ENCODE peak calls at places on chromosomes 3 and 15, in five cellular contexts. One of them, this sample, is unnamed.

GRCh38 chr3:66383998-66384745 is 116.7 kb downstream of the LRIG1 start:
- DNase-seq in GM13977: no peak
- DNase-seq in fibroblast of the conjunctiva: no peak
- DNase-seq in stimulated activated CD8-positive, alpha-beta memory T cell treated with anti-CD3 and anti-CD28 coated beads, Interleukin-15, amount 100 ng/mL, for 24 hours: no peak
- DNase-seq in dermis blood vessel endothelial cell: no peak
- DNase-seq in this sample: no peak

GRCh38 chr15:58070801-58071418 is 5.4 kb upstream of the ALDH1A2 start:
- DNase-seq in stimulated activated CD8-positive, alpha-beta memory T cell treated with anti-CD3 and anti-CD28 coated beads, Interleukin-15, amount 100 ng/mL, for 24 hours: no peak
- DNase-seq in GM13977: peak
- DNase-seq in fibroblast of the conjunctiva: peak
- DNase-seq in dermis blood vessel endothelial cell: peak
- DNase-seq in this sample: peak

GRCh38 chr15:64461577-64462162 is 1.3 kb downstream of the ZNF609 start:
- DNase-seq in stimulated activated CD8-positive, alpha-beta memory T cell treated with anti-CD3 and anti-CD28 coated beads, Interleukin-15, amount 100 ng/mL, for 24 hours: no peak
- DNase-seq in dermis blood vessel endothelial cell: peak
- DNase-seq in fibroblast of the conjunctiva: no peak
- DNase-seq in GM13977: peak
- DNase-seq in this sample: no peak

GRCh38 chr3:195110647-195111321 is 160.2 kb downstream of the XXYLT1 start:
- DNase-seq in GM13977: no peak
- DNase-seq in dermis blood vessel endothelial cell: no peak
- DNase-seq in stimulated activated CD8-positive, alpha-beta memory T cell treated with anti-CD3 and anti-CD28 coated beads, Interleukin-15, amount 100 ng/mL, for 24 hours: no peak
- DNase-seq in fibroblast of the conjunctiva: no peak
- DNase-seq in this sample: no peak

GRCh38 chr15:58669108-58669507 is 80.4 kb downstream of the ADAM10 start:
- DNase-seq in GM13977: no peak
- DNase-seq in dermis blood vessel endothelial cell: no peak
- DNase-seq in fibroblast of the conjunctiva: no peak
- DNase-seq in stimulated activated CD8-positive, alpha-beta memory T cell treated with anti-CD3 and anti-CD28 coated beads, Interleukin-15, amount 100 ng/mL, for 24 hours: no peak
- DNase-seq in this sample: no peak

GRCh38 chr3:143163562-143163961 is 44.0 kb downstream of the CHST2 start:
- DNase-seq in stimulated activated CD8-positive, alpha-beta memory T cell treated with anti-CD3 and anti-CD28 coated beads, Interleukin-15, amount 100 ng/mL, for 24 hours: no peak
- DNase-seq in GM13977: no peak
- DNase-seq in dermis blood vessel endothelial cell: no peak
- DNase-seq in fibroblast of the conjunctiva: no peak
- DNase-seq in this sample: no peak

GRCh38 chr3:169998668-169999131 is 32.1 kb downstream of the SEC62 start:
- DNase-seq in GM13977: no peak
- DNase-seq in dermis blood vessel endothelial cell: no peak
- DNase-seq in stimulated activated CD8-positive, alpha-beta memory T cell treated with anti-CD3 and anti-CD28 coated beads, Interleukin-15, amount 100 ng/mL, for 24 hours: no peak
- DNase-seq in fibroblast of the conjunctiva: peak
- DNase-seq in this sample: no peak

GRCh38 chr15:90413411-90414379 is 25.7 kb downstream of the IQGAP1 start:
- DNase-seq in stimulated activated CD8-positive, alpha-beta memory T cell treated with anti-CD3 and anti-CD28 coated beads, Interleukin-15, amount 100 ng/mL, for 24 hours: no peak
- DNase-seq in GM13977: no peak
- DNase-seq in fibroblast of the conjunctiva: peak
- DNase-seq in dermis blood vessel endothelial cell: peak
- DNase-seq in this sample: no peak

GRCh38 chr3:56900801-56901200 is 99.1 kb upstream of the ARHGEF3 start:
- DNase-seq in stimulated activated CD8-positive, alpha-beta memory T cell treated with anti-CD3 and anti-CD28 coated beads, Interleukin-15, amount 100 ng/mL, for 24 hours: no peak
- DNase-seq in GM13977: no peak
- DNase-seq in fibroblast of the conjunctiva: no peak
- DNase-seq in dermis blood vessel endothelial cell: no peak
- DNase-seq in this sample: no peak

GRCh38 chr3:140378571-140379340 is 299.1 kb upstream of the TRIM42 start:
- DNase-seq in fibroblast of the conjunctiva: no peak
- DNase-seq in GM13977: no peak
- DNase-seq in dermis blood vessel endothelial cell: no peak
- DNase-seq in stimulated activated CD8-positive, alpha-beta memory T cell treated with anti-CD3 and anti-CD28 coated beads, Interleukin-15, amount 100 ng/mL, for 24 hours: no peak
- DNase-seq in this sample: no peak

GRCh38 chr3:33612641-33613040 is 105.4 kb downstream of the CLASP2 start:
- DNase-seq in dermis blood vessel endothelial cell: peak
- DNase-seq in stimulated activated CD8-positive, alpha-beta memory T cell treated with anti-CD3 and anti-CD28 coated beads, Interleukin-15, amount 100 ng/mL, for 24 hours: no peak
- DNase-seq in fibroblast of the conjunctiva: no peak
- DNase-seq in GM13977: no peak
- DNase-seq in this sample: no peak